ENCODE peak calls at places on chromosomes 3 and 15, in four cellular contexts. K is HepG2, V is GM12878, L is K562. M is an unnamed sample.

GRCh38 chr3:183430325-183430957 is 2.0 kb upstream of the MCF2L2 start:
- DNase-seq in L (no peak), V (no peak), K (no peak), M (no peak)

GRCh38 chr15:47778263-47778770 is 61.0 kb downstream of the SEMA6D start:
- DNase-seq in K (no peak), L (no peak), V (no peak), M (no peak)

GRCh38 chr3:40532252-40532651 is 7.5 kb downstream of the ZNF621 start:
- DNase-seq in K (no peak), V (no peak), L (no peak), M (no peak)

GRCh38 chr3:16950282-16950681 is 65.5 kb downstream of the PLCL2 start:
- DNase-seq in K (no peak), V (no peak), L (no peak), M (no peak)

GRCh38 chr15:55247276-55247675 is 42.3 kb downstream of the RAB27A start:
- DNase-seq in L (no peak), K (no peak), V (no peak), M (no peak)

GRCh38 chr3:31925271-31925630 is 55.8 kb downstream of the OSBPL10 start:
- DNase-seq in L (no peak), K (no peak), V (no peak), M (no peak)

GRCh38 chr15:86481720-86482119 is 402.0 kb downstream of the AGBL1 start:
- DNase-seq in L (no peak), V (no peak), K (no peak), M (no peak)

GRCh38 chr3:170751083-170751893 is 118.7 kb downstream of the RPL22L1 start:
- DNase-seq in K (no peak), L (no peak), V (no peak), M (no peak)

GRCh38 chr3:141804778-141805639 is 41.8 kb downstream of the GRK7 start:
- DNase-seq in V (no peak), K (no peak), L (peak; percentile 85), M (no peak)

GRCh38 chr15:25954398-25954797 is 91.3 kb upstream of the ATP10A start:
- DNase-seq in V (no peak), K (no peak), L (no peak), M (no peak)

GRCh38 chr3:188446014-188446413 is 292.1 kb downstream of the LPP start:
- DNase-seq in V (peak; percentile 70), K (no peak), L (no peak), M (no peak)

GRCh38 chr3:5784656-5785055 is 597.1 kb downstream of the EDEM1 start:
- DNase-seq in V (no peak), L (no peak), K (no peak), M (no peak)

GRCh38 chr15:76229266-76229665 is 82.0 kb downstream of the ETFA start:
- DNase-seq in V (no peak), K (no peak), L (no peak), M (no peak)

GRCh38 chr15:29268706-29269484 is 727 bp downstream of the NSMCE3 start:
- DNase-seq in L (peak; percentile 25), V (peak; percentile 7), K (no peak), M (peak; percentile 12)

GRCh38 chr15:44045217-44045616 is 149.9 kb downstream of the FRMD5 start:
- DNase-seq in K (no peak), L (no peak), V (no peak), M (no peak)
- TF ChIP-seq FOXM1 in K (no peak), L (no peak), V (no peak), M (no peak)

DNA sequence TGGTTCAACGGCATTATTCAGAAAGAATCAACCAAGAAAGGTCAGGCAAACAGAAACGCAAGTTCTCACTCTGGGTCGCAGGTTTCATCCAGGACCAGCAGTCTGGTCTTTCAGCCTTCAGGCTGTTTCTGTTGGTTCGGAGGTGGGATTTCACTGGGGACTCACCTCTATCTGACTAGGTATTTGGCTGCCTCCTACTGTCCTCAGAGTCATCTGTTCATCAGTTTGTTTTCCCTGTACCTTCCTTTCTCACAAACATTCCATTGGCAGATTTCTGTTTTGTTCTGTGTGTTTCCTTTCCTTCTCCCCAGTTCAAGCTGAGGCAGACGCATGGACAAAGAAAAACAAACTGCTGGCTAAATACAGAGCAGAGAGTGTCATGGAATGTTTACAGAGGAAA is 1046.6 kb upstream of the CFAP20DC start:
- DNase-seq in V (no peak), K (no peak), L (no peak), M (no peak)
- TF ChIP-seq FOXK2 in V (no peak), K (no peak), L (no peak), M (no peak)

DNA sequence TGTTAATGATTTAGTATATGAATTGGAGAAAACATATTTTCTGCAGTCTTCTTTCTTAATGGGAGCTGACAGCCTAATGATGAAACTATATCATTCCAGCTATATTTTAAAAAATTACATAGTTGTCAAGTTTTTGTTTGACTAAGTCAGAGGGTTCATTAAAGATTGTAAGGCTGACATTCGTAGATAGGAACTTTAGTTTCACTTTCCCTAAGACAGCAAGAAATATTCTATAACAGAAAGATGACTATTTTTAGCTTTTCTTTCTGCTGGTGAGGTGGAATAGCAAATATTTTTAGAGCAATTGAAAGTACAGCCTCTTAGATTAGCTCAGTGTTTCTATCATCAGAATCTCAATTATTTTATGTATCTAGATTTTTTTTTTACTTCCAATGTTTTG is 60.2 kb downstream of the PIAS1 start:
- DNase-seq in V (no peak), K (no peak), L (no peak), M (no peak)
- TF ChIP-seq TARDBP in V (no peak), K (no peak), L (no peak), M (no peak)

GRCh38 chr3:1609416-1609815 is 489.2 kb upstream of the CNTN4 start:
- DNase-seq in V (no peak), K (no peak), L (no peak), M (no peak)
- TF ChIP-seq FOXM1 in V (no peak), K (no peak), L (no peak), M (no peak)

DNA sequence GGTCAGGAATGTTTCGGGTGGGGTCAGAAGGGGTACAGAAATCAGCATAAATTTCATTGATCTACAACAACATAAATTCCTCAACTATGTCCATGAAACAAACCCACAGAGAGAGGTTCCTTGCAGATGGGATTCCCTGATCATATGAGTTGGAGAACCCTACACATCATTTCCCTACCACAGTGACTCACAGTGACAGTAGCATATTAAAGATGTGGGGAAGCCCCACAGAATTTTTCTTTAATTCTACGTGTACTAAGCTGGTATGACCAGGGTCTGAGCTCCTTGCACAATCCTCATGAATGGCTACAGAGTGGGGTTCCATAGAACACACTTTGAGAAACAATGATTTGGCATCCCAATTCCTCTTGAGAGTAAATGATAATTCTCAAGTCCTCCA is 116.9 kb upstream of the RAD18 start:
- DNase-seq in V (no peak), K (no peak), L (no peak), M (no peak)
- TF ChIP-seq FOXK2 in V (no peak), K (no peak), L (no peak), M (no peak)

GRCh38 chr15:50907866-50908208 is 646 bp upstream of the AP4E1 start:
- DNase-seq in V (no peak), K (peak; percentile 44), L (peak; percentile 53), M (no peak)
- TF ChIP-seq TARDBP in V (no peak), K (no peak), L (no peak), M (no peak)

GRCh38 chr3:172520332-172520831 is 2.8 kb downstream of the TNFSF10 start:
- DNase-seq in V (peak; percentile 53), L (no peak), K (no peak), M (no peak)
- TF ChIP-seq FOXM1 in V (no peak), L (no peak), K (no peak), M (no peak)